ENCODE peak calls at places on chromosomes 2 and 18, in four cellular contexts. D is H1, Z is IMR-90, J is H9. K is an unnamed sample.

GRCh38 chr2:237475704-237476107 is 11.3 kb upstream of the MLPH start:
- DNase-seq in D (no peak), Z (peak), J (no peak), K (peak)

GRCh38 chr18:59954746-59955145 is 55.0 kb downstream of the PMAIP1 start:
- DNase-seq in D (no peak), Z (peak), J (no peak), K (no peak)

GRCh38 chr2:37671013-37671815 is at the start of gene CDC42EP3:
- DNase-seq in D (no peak), Z (no peak), J (peak), K (peak)

GRCh38 chr2:201021914-201022313 is 49.6 kb downstream of the HYCC2 start:
- DNase-seq in D (no peak), Z (no peak), J (no peak), K (no peak)

GRCh38 chr2:146806295-146807005 is 1038.4 kb upstream of the ACVR2A start:
- DNase-seq in D (no peak), Z (peak), J (no peak), K (no peak)

GRCh38 chr2:69322631-69323030 is 64.4 kb downstream of the GFPT1 start:
- DNase-seq in D (no peak), Z (no peak), J (no peak), K (no peak)

GRCh38 chr2:61889212-61889956 is 928 bp upstream of the CCT4 start:
- DNase-seq in D (no peak), Z (no peak), J (no peak), K (no peak)

GRCh38 chr2:41127351-41127750 is 675.5 kb upstream of the SLC8A1 start:
- DNase-seq in D (no peak), Z (no peak), J (no peak), K (no peak)

GRCh38 chr2:227029706-227030105 is 134.3 kb downstream of the COL4A4 start:
- DNase-seq in D (no peak), Z (no peak), J (no peak), K (no peak)

GRCh38 chr2:38997784-38998183 is 108.1 kb downstream of the ARHGEF33 start:
- DNase-seq in D (no peak), Z (peak), J (no peak), K (no peak)

GRCh38 chr18:64202836-64203235 is 53.9 kb upstream of the LINC00305 start:
- DNase-seq in D (no peak), Z (no peak), J (no peak), K (no peak)

GRCh38 chr18:58997811-58998337 is 133.2 kb downstream of the ZNF532 start:
- DNase-seq in D (no peak), Z (peak), J (no peak), K (no peak)

GRCh38 chr2:239258248-239258647 is 142.6 kb downstream of the HDAC4 start:
- DNase-seq in D (no peak), Z (no peak), J (no peak), K (no peak)

GRCh38 chr18:48893559-48894265 is 57.1 kb downstream of the SMAD7 start:
- DNase-seq in D (no peak), Z (no peak), J (no peak), K (no peak)

GRCh38 chr2:121860033-121860810 is 104.8 kb downstream of the TSN start:
- DNase-seq in D (no peak), Z (peak), J (no peak), K (peak)

GRCh38 chr18:23268641-23269040 is 133.4 kb downstream of the CABLES1 start:
- DNase-seq in D (no peak), Z (no peak), J (no peak), K (no peak)

GRCh38 chr2:84458436-84459027 is 548 bp downstream of the SUCLG1 start:
- DNase-seq in D (no peak), Z (peak), J (no peak), K (no peak)

GRCh38 chr2:180763249-180763989 is 217.0 kb upstream of the UBE2E3 start:
- DNase-seq in D (no peak), Z (no peak), J (no peak), K (no peak)

GRCh38 chr2:188517549-188518255 is 226.0 kb downstream of the GULP1 start:
- DNase-seq in D (no peak), Z (no peak), J (no peak), K (peak)

GRCh38 chr2:238285653-238286082 is 2.7 kb downstream of the PER2 start:
- DNase-seq in D (no peak), Z (peak), J (peak), K (peak)

GRCh38 chr2:121898483-121898882 is 143.0 kb downstream of the TSN start:
- DNase-seq in D (no peak), Z (peak), J (no peak), K (no peak)

GRCh38 chr2:15195723-15196270 is 365.3 kb downstream of the NBAS start:
- DNase-seq in D (no peak), Z (no peak), J (no peak), K (no peak)

DNA sequence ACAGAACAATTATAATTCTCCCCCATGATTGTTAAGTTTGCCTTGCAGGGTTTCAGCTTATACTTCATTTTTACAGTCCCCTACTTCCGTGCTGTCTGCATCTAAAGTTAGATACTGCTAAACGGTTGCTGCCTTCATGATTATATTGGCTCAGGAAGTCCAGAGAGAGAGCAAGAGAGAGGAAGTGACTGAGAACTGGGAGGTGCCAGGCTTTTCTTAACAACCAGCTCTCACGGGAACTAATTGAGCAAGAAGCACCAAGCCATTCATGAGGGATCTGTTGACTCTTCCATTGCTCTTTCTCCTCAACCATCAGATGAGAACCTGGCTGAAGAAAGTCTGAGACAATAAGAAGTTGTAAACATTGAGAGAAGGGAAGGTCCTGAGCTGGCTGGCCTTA is 125.5 kb upstream of the SIX2 start:
- DNase-seq in D (no peak), Z (peak), J (no peak), K (no peak)
- H4K5ac ChIP-seq in D (no peak), Z (no peak), J (no peak), K (no peak)

DNA sequence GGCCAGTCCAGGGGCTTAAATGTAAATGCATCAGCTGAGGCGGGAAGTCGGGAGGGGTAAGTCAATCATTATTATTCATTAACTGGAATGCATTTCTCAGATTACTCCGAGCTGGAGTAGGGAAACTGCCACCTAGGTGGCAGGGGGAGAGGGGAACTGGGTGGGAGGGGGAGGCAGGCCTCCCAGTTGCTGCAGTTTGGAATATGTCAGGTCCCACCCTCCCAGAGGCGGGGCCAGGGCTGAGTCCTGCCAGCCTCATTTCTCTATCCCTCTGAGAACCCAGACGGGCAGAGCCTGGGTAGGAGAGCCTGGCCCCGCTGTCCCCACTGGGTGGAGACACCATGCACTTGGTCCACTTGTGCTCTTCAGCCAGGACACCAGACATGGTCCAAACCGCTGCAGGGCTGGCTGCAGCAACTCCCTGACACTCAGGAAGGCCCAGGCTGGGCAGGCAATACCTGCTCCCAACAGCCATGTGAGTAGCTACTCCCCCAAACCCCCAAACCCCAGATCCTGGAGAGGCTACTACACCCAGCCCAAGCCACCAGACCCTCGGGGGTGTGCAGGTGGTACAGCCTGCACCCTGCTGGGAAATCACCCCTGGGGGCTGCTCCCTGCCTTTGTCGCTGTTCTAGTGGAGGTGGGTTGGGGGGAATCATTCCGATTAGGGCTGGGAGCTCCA is at the start of gene GPBAR1:
- DNase-seq in D (no peak), Z (no peak), J (peak), K (peak)
- H3K4ac ChIP-seq in D (peak), Z (peak), J (no peak), K (no peak)

GRCh38 chr2:95323347-95324155 is 26.4 kb downstream of the KCNIP3 start:
- DNase-seq in D (peak), Z (no peak), J (peak), K (peak)

GRCh38 chr2:95327861-95328260 is 30.7 kb downstream of the KCNIP3 start:
- DNase-seq in D (no peak), Z (no peak), J (no peak), K (no peak)

GRCh38 chr2:95325590-95326432 is 28.7 kb downstream of the KCNIP3 start:
- DNase-seq in D (no peak), Z (no peak), J (no peak), K (no peak)

GRCh38 chr2:95326433-95327140 is 29.4 kb downstream of the KCNIP3 start:
- DNase-seq in D (no peak), Z (no peak), J (no peak), K (no peak)

DNA sequence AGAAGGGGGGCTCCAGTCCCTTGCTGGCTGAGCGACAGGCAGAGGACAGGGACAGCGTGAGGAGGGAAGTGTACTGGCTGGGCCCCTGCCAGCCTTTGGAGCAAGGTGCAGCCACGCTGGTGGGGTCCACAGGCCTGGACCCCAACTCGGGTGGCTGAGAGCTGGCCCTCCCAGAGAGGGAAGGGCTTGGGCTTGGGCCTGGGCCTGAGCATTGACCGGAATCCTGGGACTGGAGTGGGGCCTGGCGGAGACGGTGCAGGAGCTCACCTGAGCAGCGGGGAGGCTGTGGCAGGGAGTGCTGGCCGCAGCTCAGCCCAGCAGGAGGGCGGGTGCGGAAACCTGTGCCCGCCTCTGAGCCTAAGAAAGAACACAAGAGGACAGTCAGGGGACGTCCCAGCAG is 27.9 kb downstream of the KCNIP3 start:
- DNase-seq in D (no peak), Z (no peak), J (no peak), K (no peak)
- H2AK5ac ChIP-seq in D (no peak), Z (no peak), J (no peak), K (no peak)

DNA sequence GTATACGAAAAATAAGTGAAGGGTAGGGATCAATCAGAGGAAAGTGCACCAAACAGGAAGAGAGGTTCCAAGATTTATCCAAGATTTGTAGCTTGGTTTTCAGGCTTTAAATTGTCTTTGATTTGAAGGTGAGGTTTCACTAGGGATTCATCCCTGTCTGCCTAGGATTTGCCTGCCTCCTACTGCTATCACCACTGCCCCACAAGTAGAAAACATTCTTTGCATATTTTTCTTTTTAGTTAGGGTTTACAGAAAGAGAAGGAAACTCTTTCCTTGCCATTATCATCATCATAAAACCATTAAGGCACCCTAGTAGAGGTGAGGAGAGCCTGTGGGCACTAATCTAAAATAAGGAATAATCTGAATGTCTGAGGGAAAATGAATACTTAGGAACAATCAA is 45.8 kb upstream of the TANC1 start:
- DNase-seq in D (no peak), Z (no peak), J (no peak), K (peak)
- H4K5ac ChIP-seq in D (no peak), Z (no peak), J (no peak), K (no peak)

DNA sequence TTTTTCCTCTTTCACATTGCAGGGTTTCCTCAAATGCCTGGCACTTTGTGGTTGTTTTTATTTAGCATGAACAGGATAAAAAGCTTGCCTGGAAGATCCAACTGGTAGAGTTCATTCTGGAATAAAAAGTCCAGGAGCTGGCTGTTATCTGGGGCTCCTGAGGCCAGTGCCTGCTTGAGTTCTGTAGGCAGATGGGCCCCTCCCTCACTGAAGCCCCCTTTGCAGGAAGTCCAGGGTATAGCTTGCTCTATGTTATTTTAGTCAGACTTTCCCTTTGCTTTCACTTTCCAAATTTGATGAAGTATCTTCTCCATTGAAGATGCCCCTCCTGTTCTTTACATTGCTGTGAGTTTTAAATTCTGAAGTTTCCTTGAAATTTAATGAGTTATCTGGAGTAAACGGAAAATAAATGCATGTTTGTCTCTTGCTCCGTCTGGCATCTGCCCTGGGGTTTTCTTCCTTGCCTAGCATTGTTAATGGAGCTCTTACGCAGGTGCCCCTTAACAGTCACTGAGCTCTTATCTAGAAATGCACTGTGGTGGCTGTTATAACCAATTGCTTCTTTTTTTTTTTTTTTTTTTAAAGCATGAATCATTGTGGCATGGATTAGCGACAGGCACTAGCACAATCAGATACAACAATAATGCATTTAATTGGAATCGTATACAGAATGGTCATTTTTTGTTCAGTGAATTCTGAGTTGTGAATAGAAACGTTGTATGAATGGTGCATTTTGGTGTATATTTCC is 27.0 kb upstream of the LPIN1 start:
- DNase-seq in D (no peak), Z (no peak), J (no peak), K (no peak)
- H3K4ac ChIP-seq in D (no peak), Z (no peak), J (no peak), K (no peak)

GRCh38 chr2:222040333-222040732 is 258.5 kb downstream of the PAX3 start:
- DNase-seq in D (no peak), Z (no peak), J (no peak), K (no peak)
- H2AK5ac ChIP-seq in D (no peak), Z (no peak), J (no peak), K (no peak)